ENCODE peak calls at places on chromosomes 1 and 21, in nine cellular contexts. M is AG04449; J is NCI-H1092 treated with DMSO at 0.1 percent for 48 hours; W is activated CD4-positive, alpha-beta T cell treated with anti-CD3 and anti-CD28 coated beads, Interleukin-2, amount 50 U/mL, for 1 hour; Q is hypothalamus; Z is NCI-H1105; P is NCI-H748 treated with DMSO at 0.1 percent for 48 hours; O is AG09319; I is stimulated activated CD8-positive, alpha-beta memory T cell treated with anti-CD3 and anti-CD28 coated beads, Interleukin-15, amount 100 ng/mL, for 1 hour. K is an unnamed sample.
A peak's percentile ranks its signal among the peaks of the same experiment; 100 is the strongest.

GRCh38 chr1:192979542-192979941 is 79.6 kb downstream of the UCHL5 start:
- DNase-seq in M (no peak), J (no peak), W (no peak), Q (no peak), Z (no peak), P (no peak), O (no peak), I (no peak), K (no peak)

GRCh38 chr21:43331962-43332458 is 94.9 kb downstream of the SIK1 start:
- DNase-seq in M (peak; percentile 81), J (peak; percentile 16), W (no peak), Q (peak; percentile 77), Z (no peak), P (no peak), O (no peak), I (no peak), K (peak; percentile 44)

GRCh38 chr1:241639040-241639652 is 1.0 kb downstream of the CHML start:
- DNase-seq in M (no peak), J (peak; percentile 44), W (no peak), Q (no peak), Z (no peak), P (no peak), O (no peak), I (no peak), K (no peak)

GRCh38 chr1:19205845-19206244 is 4.2 kb downstream of the UBR4 start:
- DNase-seq in M (no peak), J (no peak), W (no peak), Q (no peak), Z (no peak), P (no peak), O (no peak), I (no peak), K (no peak)

GRCh38 chr1:116709666-116710167 is 42.2 kb upstream of the IGSF3 start:
- DNase-seq in M (no peak), J (no peak), W (no peak), Q (no peak), Z (no peak), P (no peak), O (no peak), I (no peak), K (no peak)

GRCh38 chr1:8691662-8692061 is 125.8 kb downstream of the RERE start:
- DNase-seq in M (no peak), J (no peak), W (no peak), Q (no peak), Z (no peak), P (no peak), O (no peak), I (no peak), K (no peak)

GRCh38 chr21:33550772-33551660 is 8.2 kb downstream of the SON start:
- DNase-seq in M (no peak), J (no peak), W (no peak), Q (no peak), Z (no peak), P (no peak), O (no peak), I (no peak), K (no peak)

GRCh38 chr1:94607398-94607797 is 65.8 kb upstream of the F3 start:
- DNase-seq in M (no peak), J (no peak), W (no peak), Q (no peak), Z (no peak), P (no peak), O (no peak), I (no peak), K (no peak)

GRCh38 chr21:34201001-34201400 is 127.6 kb downstream of the MRPS6 start:
- DNase-seq in M (no peak), J (no peak), W (no peak), Q (no peak), Z (no peak), P (no peak), O (no peak), I (no peak), K (no peak)

GRCh38 chr21:36235058-36235582 is 78.5 kb downstream of the DOP1B start:
- DNase-seq in M (no peak), J (no peak), W (no peak), Q (no peak), Z (no peak), P (no peak), O (no peak), I (no peak), K (no peak)

GRCh38 chr1:37391181-37391949 is 83.0 kb upstream of the ZC3H12A start:
- DNase-seq in M (no peak), J (peak; percentile 86), W (no peak), Q (peak; percentile 10), Z (peak; percentile 96), P (peak; percentile 58), O (no peak), I (no peak), K (no peak)

GRCh38 chr1:209356909-209357498 is 226.5 kb upstream of the CAMK1G start:
- DNase-seq in M (no peak), J (no peak), W (no peak), Q (no peak), Z (no peak), P (no peak), O (no peak), I (no peak), K (no peak)

GRCh38 chr21:27362249-27362648 is 395.4 kb upstream of the ADAMTS5 start:
- DNase-seq in M (no peak), J (no peak), W (no peak), Q (no peak), Z (no peak), P (no peak), O (no peak), I (no peak), K (no peak)

GRCh38 chr1:35708179-35708891 is 10.3 kb downstream of the C1orf216 start:
- DNase-seq in M (no peak), J (peak; percentile 95), W (no peak), Q (no peak), Z (peak; percentile 90), P (peak; percentile 32), O (no peak), I (no peak), K (no peak)

GRCh38 chr1:164912290-164912689 is 353.3 kb downstream of the PBX1 start:
- DNase-seq in M (no peak), J (no peak), W (no peak), Q (no peak), Z (no peak), P (no peak), O (no peak), I (no peak), K (no peak)

GRCh38 chr1:151946366-151946764 is 37.1 kb upstream of the THEM4 start:
- DNase-seq in M (no peak), J (no peak), W (no peak), Q (no peak), Z (no peak), P (no peak), O (no peak), I (no peak), K (no peak)

GRCh38 chr1:201383647-201384405 is 6.3 kb upstream of the TNNT2 start:
- DNase-seq in M (peak; percentile 80), J (peak; percentile 27), W (no peak), Q (no peak), Z (no peak), P (no peak), O (peak; percentile 57), I (no peak), K (no peak)

GRCh38 chr1:185438936-185439335 is 121.9 kb upstream of the IVNS1ABP start:
- DNase-seq in M (no peak), J (no peak), W (no peak), Q (no peak), Z (no peak), P (no peak), O (no peak), I (no peak), K (no peak)

GRCh38 chr1:76142771-76143540 is 68.4 kb downstream of the ST6GALNAC3 start:
- DNase-seq in M (no peak), J (no peak), W (no peak), Q (no peak), Z (no peak), P (no peak), O (no peak), I (no peak), K (no peak)

K was measured in substantia nigra.